ENCODE peak calls at places on chromosomes 6 and 20, in six cellular contexts. One of them, this sample, is unnamed.
A peak's percentile ranks its signal among the peaks of the same experiment; 100 is the strongest.

GRCh38 chr6:69421270-69421669 is 375.5 kb downstream of the LMBRD1 start:
- DNase-seq in WTC11: no peak
- DNase-seq in NCI-H1105 treated with DMSO at 0.1 percent for 48 hours: no peak
- DNase-seq in AG08395: no peak
- DNase-seq in left cardiac atrium: no peak
- DNase-seq in H4: no peak
- DNase-seq in this sample: no peak

GRCh38 chr6:167910007-167910406 is 83.3 kb downstream of the AFDN start:
- DNase-seq in WTC11: no peak
- DNase-seq in NCI-H1105 treated with DMSO at 0.1 percent for 48 hours: no peak
- DNase-seq in AG08395: no peak
- DNase-seq in left cardiac atrium: no peak
- DNase-seq in H4: no peak
- DNase-seq in this sample: no peak

GRCh38 chr20:62645613-62646012 is 3.3 kb downstream of the SLCO4A1 start:
- DNase-seq in WTC11: no peak
- DNase-seq in NCI-H1105 treated with DMSO at 0.1 percent for 48 hours: no peak
- DNase-seq in AG08395: no peak
- DNase-seq in left cardiac atrium: no peak
- DNase-seq in H4: no peak
- DNase-seq in this sample: no peak

GRCh38 chr6:167658106-167658505 is 168.6 kb upstream of the AFDN start:
- DNase-seq in WTC11: no peak
- DNase-seq in NCI-H1105 treated with DMSO at 0.1 percent for 48 hours: no peak
- DNase-seq in AG08395: no peak
- DNase-seq in left cardiac atrium: no peak
- DNase-seq in H4: no peak
- DNase-seq in this sample: no peak

GRCh38 chr20:33308668-33309067 is 25.7 kb downstream of the BPIFB1 start:
- DNase-seq in WTC11: no peak
- DNase-seq in NCI-H1105 treated with DMSO at 0.1 percent for 48 hours: no peak
- DNase-seq in AG08395: no peak
- DNase-seq in left cardiac atrium: no peak
- DNase-seq in H4: no peak
- DNase-seq in this sample: no peak

GRCh38 chr20:53672484-53673129 is 79.0 kb upstream of the ZNF217 start:
- DNase-seq in WTC11: no peak
- DNase-seq in NCI-H1105 treated with DMSO at 0.1 percent for 48 hours: no peak
- DNase-seq in AG08395: no peak
- DNase-seq in left cardiac atrium: no peak
- DNase-seq in H4: no peak
- DNase-seq in this sample: no peak

GRCh38 chr6:70956451-70957283 is at the start of gene B3GAT2:
- DNase-seq in WTC11: peak; percentile 60
- DNase-seq in NCI-H1105 treated with DMSO at 0.1 percent for 48 hours: peak; percentile 48
- DNase-seq in AG08395: peak; percentile 8
- DNase-seq in left cardiac atrium: peak; percentile 20
- DNase-seq in H4: no peak
- DNase-seq in this sample: no peak

GRCh38 chr6:42110683-42111082 is 31.7 kb downstream of the C6orf132 start:
- DNase-seq in WTC11: no peak
- DNase-seq in NCI-H1105 treated with DMSO at 0.1 percent for 48 hours: no peak
- DNase-seq in AG08395: no peak
- DNase-seq in left cardiac atrium: no peak
- DNase-seq in H4: no peak
- DNase-seq in this sample: no peak

GRCh38 chr6:159012201-159012600 is 12.2 kb upstream of the RSPH3 start:
- DNase-seq in WTC11: no peak
- DNase-seq in NCI-H1105 treated with DMSO at 0.1 percent for 48 hours: no peak
- DNase-seq in AG08395: no peak
- DNase-seq in left cardiac atrium: no peak
- DNase-seq in H4: no peak
- DNase-seq in this sample: no peak

GRCh38 chr6:63537126-63537958 is 34.9 kb upstream of the LOC128125822 start:
- DNase-seq in WTC11: no peak
- DNase-seq in NCI-H1105 treated with DMSO at 0.1 percent for 48 hours: peak; percentile 78
- DNase-seq in AG08395: no peak
- DNase-seq in left cardiac atrium: no peak
- DNase-seq in H4: no peak
- DNase-seq in this sample: no peak

GRCh38 chr6:157094038-157094437 is 229.3 kb downstream of the TMEM242 start:
- DNase-seq in WTC11: no peak
- DNase-seq in NCI-H1105 treated with DMSO at 0.1 percent for 48 hours: no peak
- DNase-seq in AG08395: no peak
- DNase-seq in left cardiac atrium: no peak
- DNase-seq in H4: no peak
- DNase-seq in this sample: no peak

GRCh38 chr6:9593566-9593965 is 821.3 kb downstream of the TFAP2A start:
- DNase-seq in WTC11: no peak
- DNase-seq in NCI-H1105 treated with DMSO at 0.1 percent for 48 hours: no peak
- DNase-seq in AG08395: no peak
- DNase-seq in left cardiac atrium: no peak
- DNase-seq in H4: no peak
- DNase-seq in this sample: no peak

GRCh38 chr6:33118525-33119123 is 42.8 kb downstream of the HLA-DPB1 start:
- DNase-seq in WTC11: no peak
- DNase-seq in NCI-H1105 treated with DMSO at 0.1 percent for 48 hours: peak; percentile 64
- DNase-seq in AG08395: peak; percentile 38
- DNase-seq in left cardiac atrium: no peak
- DNase-seq in H4: peak; percentile 49
- DNase-seq in this sample: peak; percentile 72

GRCh38 chr6:141347075-141347474 is 785.6 kb upstream of the GJE1 start:
- DNase-seq in WTC11: no peak
- DNase-seq in NCI-H1105 treated with DMSO at 0.1 percent for 48 hours: no peak
- DNase-seq in AG08395: no peak
- DNase-seq in left cardiac atrium: no peak
- DNase-seq in H4: no peak
- DNase-seq in this sample: no peak

GRCh38 chr6:165468361-165468760 is 159.0 kb upstream of the C6orf118 start:
- DNase-seq in WTC11: no peak
- DNase-seq in NCI-H1105 treated with DMSO at 0.1 percent for 48 hours: no peak
- DNase-seq in AG08395: no peak
- DNase-seq in left cardiac atrium: no peak
- DNase-seq in H4: no peak
- DNase-seq in this sample: no peak

GRCh38 chr6:167678102-167679101 is 148.3 kb upstream of the AFDN start:
- DNase-seq in WTC11: peak; percentile 79
- DNase-seq in NCI-H1105 treated with DMSO at 0.1 percent for 48 hours: peak; percentile 54
- DNase-seq in AG08395: no peak
- DNase-seq in left cardiac atrium: no peak
- DNase-seq in H4: no peak
- DNase-seq in this sample: peak; percentile 21

GRCh38 chr6:119349341-119350201 is at the start of gene MAN1A1:
- DNase-seq in WTC11: peak; percentile 86
- DNase-seq in NCI-H1105 treated with DMSO at 0.1 percent for 48 hours: peak; percentile 77
- DNase-seq in AG08395: peak; percentile 95
- DNase-seq in left cardiac atrium: peak; percentile 90
- DNase-seq in H4: peak; percentile 58
- DNase-seq in this sample: peak; percentile 80

GRCh38 chr20:57678340-57678739 is 31.5 kb downstream of the PMEPA1 start:
- DNase-seq in WTC11: no peak
- DNase-seq in NCI-H1105 treated with DMSO at 0.1 percent for 48 hours: no peak
- DNase-seq in AG08395: no peak
- DNase-seq in left cardiac atrium: no peak
- DNase-seq in H4: no peak
- DNase-seq in this sample: no peak

GRCh38 chr6:137927777-137928218 is 60.7 kb downstream of the TNFAIP3 start:
- DNase-seq in WTC11: no peak
- DNase-seq in NCI-H1105 treated with DMSO at 0.1 percent for 48 hours: peak; percentile 1
- DNase-seq in AG08395: no peak
- DNase-seq in left cardiac atrium: no peak
- DNase-seq in H4: no peak
- DNase-seq in this sample: no peak

GRCh38 chr6:25014806-25015560 is 79.2 kb upstream of the RIPOR2 start:
- DNase-seq in WTC11: no peak
- DNase-seq in NCI-H1105 treated with DMSO at 0.1 percent for 48 hours: peak; percentile 82
- DNase-seq in AG08395: peak; percentile 64
- DNase-seq in left cardiac atrium: no peak
- DNase-seq in H4: no peak
- DNase-seq in this sample: no peak

GRCh38 chr6:77463881-77464867 is 883 bp upstream of the HTR1B start:
- DNase-seq in WTC11: peak; percentile 77
- DNase-seq in NCI-H1105 treated with DMSO at 0.1 percent for 48 hours: no peak
- DNase-seq in AG08395: no peak
- DNase-seq in left cardiac atrium: no peak
- DNase-seq in H4: no peak
- DNase-seq in this sample: no peak

GRCh38 chr20:43972051-43972450 is 57.4 kb downstream of the TOX2 start:
- DNase-seq in WTC11: no peak
- DNase-seq in NCI-H1105 treated with DMSO at 0.1 percent for 48 hours: no peak
- DNase-seq in AG08395: no peak
- DNase-seq in left cardiac atrium: no peak
- DNase-seq in H4: no peak
- DNase-seq in this sample: no peak

GRCh38 chr6:136822051-136822378 is 377 bp upstream of the PEX7 start:
- DNase-seq in WTC11: no peak
- DNase-seq in NCI-H1105 treated with DMSO at 0.1 percent for 48 hours: no peak
- DNase-seq in AG08395: peak; percentile 15
- DNase-seq in left cardiac atrium: peak; percentile 26
- DNase-seq in H4: no peak
- DNase-seq in this sample: peak; percentile 7

GRCh38 chr6:37173573-37174195 is 3.7 kb downstream of the PIM1 start:
- DNase-seq in WTC11: no peak
- DNase-seq in NCI-H1105 treated with DMSO at 0.1 percent for 48 hours: no peak
- DNase-seq in AG08395: no peak
- DNase-seq in left cardiac atrium: no peak
- DNase-seq in H4: no peak
- DNase-seq in this sample: no peak

GRCh38 chr6:149978610-149979009 is 14.9 kb downstream of the ULBP1 start:
- DNase-seq in WTC11: no peak
- DNase-seq in NCI-H1105 treated with DMSO at 0.1 percent for 48 hours: no peak
- DNase-seq in AG08395: no peak
- DNase-seq in left cardiac atrium: no peak
- DNase-seq in H4: no peak
- DNase-seq in this sample: no peak

GRCh38 chr6:111972714-111973678 is 80.9 kb upstream of the CCN6 start:
- DNase-seq in WTC11: no peak
- DNase-seq in NCI-H1105 treated with DMSO at 0.1 percent for 48 hours: no peak
- DNase-seq in AG08395: peak; percentile 83
- DNase-seq in left cardiac atrium: peak; percentile 69
- DNase-seq in H4: peak; percentile 54
- DNase-seq in this sample: no peak

GRCh38 chr20:4951299-4951698 is 50.0 kb downstream of the SLC23A2 start:
- DNase-seq in WTC11: no peak
- DNase-seq in NCI-H1105 treated with DMSO at 0.1 percent for 48 hours: no peak
- DNase-seq in AG08395: peak; percentile 79
- DNase-seq in left cardiac atrium: peak; percentile 39
- DNase-seq in H4: peak; percentile 55
- DNase-seq in this sample: no peak

GRCh38 chr6:141199074-141199473 is 933.7 kb upstream of the GJE1 start:
- DNase-seq in WTC11: no peak
- DNase-seq in NCI-H1105 treated with DMSO at 0.1 percent for 48 hours: no peak
- DNase-seq in AG08395: no peak
- DNase-seq in left cardiac atrium: no peak
- DNase-seq in H4: peak; percentile 62
- DNase-seq in this sample: no peak

GRCh38 chr6:11439017-11439420 is 98.5 kb upstream of the TMEM170B start:
- DNase-seq in WTC11: no peak
- DNase-seq in NCI-H1105 treated with DMSO at 0.1 percent for 48 hours: no peak
- DNase-seq in AG08395: no peak
- DNase-seq in left cardiac atrium: no peak
- DNase-seq in H4: no peak
- DNase-seq in this sample: no peak

GRCh38 chr6:6892706-6893601 is 214.8 kb upstream of the RREB1 start:
- DNase-seq in WTC11: no peak
- DNase-seq in NCI-H1105 treated with DMSO at 0.1 percent for 48 hours: no peak
- DNase-seq in AG08395: no peak
- DNase-seq in left cardiac atrium: no peak
- DNase-seq in H4: no peak
- DNase-seq in this sample: no peak

GRCh38 chr6:79574636-79575035 is 37.4 kb upstream of the LCA5 start:
- DNase-seq in WTC11: no peak
- DNase-seq in NCI-H1105 treated with DMSO at 0.1 percent for 48 hours: no peak
- DNase-seq in AG08395: peak; percentile 18
- DNase-seq in left cardiac atrium: no peak
- DNase-seq in H4: peak; percentile 6
- DNase-seq in this sample: no peak